ENCODE peak calls at places on chromosomes 7 and 10, in ten cellular contexts. A is MM.1S; Z is ascending aorta; X is progenitor cell of endocrine pancreas; B is testis; G is CD8-positive, alpha-beta T cell; U is fibroblast of pulmonary artery; N is GM12865; P is activated CD8-positive, alpha-beta T cell treated with anti-CD3 and anti-CD28 coated beads for 36 hours; O is fibroblast of mammary gland. C is an unnamed sample.

GRCh38 chr7:138316421-138317043 is 143.5 kb upstream of the TRIM24 start:
- DNase-seq in O (no peak), U (peak), Z (no peak), A (no peak), P (no peak), B (no peak), G (no peak), X (no peak), N (no peak), C (no peak)

GRCh38 chr7:23477962-23478866 is 7.9 kb upstream of the IGF2BP3 start:
- DNase-seq in G (no peak), X (no peak), Z (no peak), B (no peak), U (no peak), O (no peak), A (no peak), P (no peak), N (no peak), C (no peak)

GRCh38 chr7:37901236-37901827 is 15.3 kb downstream of the SFRP4 start:
- DNase-seq in P (no peak), B (no peak), U (peak), Z (no peak), G (no peak), A (peak), N (peak), O (peak), X (no peak), C (no peak)

GRCh38 chr7:140403878-140404564 is at the start of gene RAB19:
- DNase-seq in P (peak), B (no peak), N (peak), O (no peak), X (peak), G (peak), A (peak), Z (no peak), U (no peak), C (peak)

GRCh38 chr7:127751062-127751722 is 99.2 kb downstream of the SND1 start:
- DNase-seq in G (no peak), P (no peak), O (peak), B (no peak), N (no peak), Z (no peak), A (no peak), U (peak), X (no peak), C (no peak)

GRCh38 chr7:111374027-111374426 is 188.3 kb downstream of the IMMP2L start:
- DNase-seq in A (no peak), O (no peak), N (no peak), B (no peak), P (no peak), U (no peak), G (no peak), X (no peak), Z (no peak), C (no peak)

GRCh38 chr7:107890493-107890961 is 456 bp upstream of the DLD start:
- DNase-seq in U (no peak), B (no peak), X (no peak), N (no peak), O (no peak), Z (no peak), P (peak), G (no peak), A (peak), C (peak)

GRCh38 chr10:24622781-24623301 is 100.8 kb downstream of the ARHGAP21 start:
- DNase-seq in Z (no peak), N (no peak), G (peak), B (no peak), A (no peak), U (peak), P (peak), X (no peak), O (peak), C (no peak)

GRCh38 chr7:946256-946996 is 8.1 kb downstream of the ADAP1 start:
- DNase-seq in G (no peak), O (no peak), B (no peak), U (no peak), A (no peak), P (no peak), X (no peak), N (no peak), Z (peak), C (no peak)

GRCh38 chr10:116608683-116609594 is 11.8 kb upstream of the PNLIPRP2 start:
- DNase-seq in B (no peak), G (no peak), X (no peak), O (no peak), N (no peak), P (no peak), U (no peak), A (no peak), Z (no peak), C (no peak)

GRCh38 chr10:48551796-48552591 is 52.9 kb downstream of the ARHGAP22 start:
- DNase-seq in G (no peak), A (peak), Z (peak), B (peak), O (peak), X (no peak), P (peak), U (peak), N (peak), C (peak)

GRCh38 chr7:122136639-122137253 is 7.3 kb downstream of the AASS start:
- DNase-seq in X (no peak), N (no peak), P (no peak), A (no peak), G (no peak), B (no peak), Z (no peak), U (peak), O (peak), C (no peak)

GRCh38 chr7:8161398-8161828 is 100.6 kb downstream of the ICA1 start:
- DNase-seq in A (no peak), U (no peak), O (no peak), B (no peak), N (no peak), X (no peak), G (no peak), P (no peak), Z (no peak), C (no peak)

GRCh38 chr10:11437391-11438241 is 173.8 kb downstream of the USP6NL start:
- DNase-seq in P (no peak), O (no peak), B (no peak), U (no peak), A (no peak), X (no peak), N (no peak), Z (no peak), G (no peak), C (no peak)

GRCh38 chr7:105060394-105060793 is 46.4 kb downstream of the KMT2E start:
- DNase-seq in P (no peak), N (no peak), B (no peak), A (no peak), O (no peak), U (no peak), Z (no peak), X (no peak), G (no peak), C (no peak)

GRCh38 chr10:131166486-131166885 is 145.0 kb downstream of the TCERG1L start:
- DNase-seq in X (no peak), P (no peak), G (no peak), O (no peak), Z (peak), N (no peak), B (no peak), A (no peak), U (no peak), C (no peak)

GRCh38 chr7:120615703-120616102 is 242.2 kb downstream of the TSPAN12 start:
- DNase-seq in U (no peak), X (no peak), N (peak), P (no peak), Z (no peak), A (no peak), G (no peak), O (no peak), B (no peak), C (no peak)

GRCh38 chr7:27872281-27873005 is 132.5 kb downstream of the TAX1BP1 start:
- DNase-seq in U (no peak), P (no peak), Z (no peak), A (no peak), O (no peak), X (no peak), B (no peak), N (no peak), G (no peak), C (no peak)

GRCh38 chr7:78765985-78766729 is 687.3 kb downstream of the MAGI2 start:
- DNase-seq in P (no peak), X (no peak), N (no peak), A (no peak), B (no peak), G (no peak), U (no peak), Z (no peak), O (no peak), C (no peak)

GRCh38 chr10:89115876-89116627 is 91.1 kb downstream of the CH25H start:
- DNase-seq in A (no peak), O (peak), X (no peak), P (no peak), U (peak), N (no peak), Z (no peak), G (no peak), B (no peak), C (no peak)

GRCh38 chr7:127803626-127804025 is 151.6 kb downstream of the SND1 start:
- DNase-seq in U (peak), X (no peak), O (peak), A (no peak), Z (no peak), P (no peak), N (no peak), G (no peak), B (no peak), C (no peak)

GRCh38 chr7:46349490-46349889 is 428.4 kb upstream of the IGFBP3 start:
- DNase-seq in O (no peak), A (no peak), U (no peak), X (no peak), Z (no peak), B (no peak), N (no peak), P (no peak), G (no peak), C (no peak)

GRCh38 chr10:5502903-5503835 is 3.8 kb upstream of the CALML5 start:
- DNase-seq in U (no peak), X (no peak), Z (peak), G (no peak), A (no peak), B (no peak), N (no peak), P (no peak), O (no peak), C (no peak)

GRCh38 chr10:114876602-114877300 is 55.2 kb downstream of the FHIP2A start:
- DNase-seq in P (peak), O (peak), N (peak), B (peak), U (peak), G (no peak), X (peak), Z (peak), A (peak), C (peak)

GRCh38 chr7:15407910-15408309 is 153.9 kb downstream of the AGMO start:
- DNase-seq in G (no peak), Z (no peak), X (no peak), P (no peak), U (peak), O (no peak), B (no peak), N (no peak), A (no peak), C (no peak)

GRCh38 chr7:34327681-34328080 is 330.3 kb upstream of the NPSR1 start:
- DNase-seq in P (no peak), U (no peak), N (no peak), X (no peak), G (no peak), A (no peak), B (no peak), O (peak), Z (no peak), C (no peak)

GRCh38 chr10:24944512-24945255 is 7.7 kb downstream of the PRTFDC1 start:
- DNase-seq in P (no peak), U (peak), A (no peak), O (peak), X (no peak), G (no peak), Z (no peak), B (no peak), N (peak), C (no peak)

GRCh38 chr10:90413196-90413595 is 444.6 kb downstream of the HTR7 start:
- DNase-seq in Z (no peak), B (no peak), N (no peak), O (peak), X (no peak), P (no peak), U (peak), A (no peak), G (no peak), C (no peak)

GRCh38 chr7:17153571-17153970 is 144.9 kb upstream of the AHR start:
- DNase-seq in Z (no peak), O (peak), G (no peak), B (no peak), U (no peak), P (peak), A (no peak), X (no peak), N (no peak), C (no peak)

GRCh38 chr10:103806376-103807320 is 48.7 kb downstream of the SH3PXD2A start:
- DNase-seq in B (no peak), G (no peak), U (no peak), X (no peak), A (no peak), P (no peak), Z (no peak), O (no peak), N (no peak), C (no peak)

GRCh38 chr10:76080991-76081390 is 649.6 kb downstream of the LRMDA start:
- DNase-seq in P (no peak), N (no peak), B (no peak), O (peak), X (no peak), Z (no peak), U (peak), A (no peak), G (no peak), C (no peak)

GRCh38 chr7:112495820-112496462 is 15.2 kb downstream of the LSMEM1 start:
- DNase-seq in O (peak), X (no peak), U (peak), Z (peak), G (peak), P (peak), B (peak), N (peak), A (peak), C (no peak)

GRCh38 chr10:61606971-61607907 is 55.5 kb upstream of the CABCOCO1 start:
- DNase-seq in N (peak), P (no peak), X (no peak), O (peak), G (no peak), B (no peak), Z (no peak), A (no peak), U (no peak), C (no peak)
- TF ChIP-seq CTCF in N (peak), P (no peak), X (peak), O (peak), G (no peak), B (no peak), Z (peak), A (peak), U (peak), C (peak)

GRCh38 chr10:58963101-58963534 is 213.3 kb upstream of the PHYHIPL start:
- DNase-seq in N (peak), X (no peak), G (no peak), O (no peak), B (no peak), U (no peak), P (peak), A (no peak), Z (no peak), C (no peak)
- TF ChIP-seq CTCF in N (peak), X (peak), G (no peak), O (peak), B (peak), U (peak), P (no peak), A (peak), Z (no peak), C (no peak)

DNA sequence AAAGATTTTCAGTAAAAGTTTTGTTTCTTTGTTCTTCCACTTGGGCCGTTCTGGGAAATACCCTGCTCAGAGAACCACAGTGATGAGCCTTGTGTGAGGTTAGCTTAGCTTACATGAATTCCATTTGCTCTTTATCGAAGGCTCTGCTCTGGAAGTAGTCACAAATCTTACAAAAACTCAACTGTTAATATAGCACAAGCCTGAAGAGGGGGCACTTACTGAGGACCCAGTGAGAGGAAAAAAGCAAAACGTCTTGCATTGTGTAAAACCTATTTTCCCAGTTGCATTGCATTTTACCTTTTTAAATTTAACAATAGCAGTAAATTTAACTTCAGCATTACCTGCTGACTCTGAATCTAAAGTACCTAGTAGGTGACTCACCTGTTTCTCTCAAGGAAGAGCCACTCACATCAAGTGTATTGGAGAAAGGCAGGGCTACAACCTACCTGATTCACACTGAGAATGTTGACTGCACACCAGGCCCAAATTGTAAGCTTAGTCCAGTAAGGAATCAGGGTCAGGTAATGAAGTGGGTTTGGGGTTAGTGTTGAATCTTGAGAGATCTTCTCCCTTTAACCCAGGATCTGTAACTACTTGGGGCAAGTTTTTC is 42.3 kb downstream of the PPP1R17 start:
- DNase-seq in X (no peak), P (no peak), N (no peak), A (no peak), Z (no peak), U (no peak), G (no peak), B (no peak), O (no peak), C (no peak)
- TF ChIP-seq CTCF in X (no peak), P (no peak), N (no peak), A (peak), Z (no peak), U (no peak), G (no peak), B (no peak), O (peak), C (no peak)

DNA sequence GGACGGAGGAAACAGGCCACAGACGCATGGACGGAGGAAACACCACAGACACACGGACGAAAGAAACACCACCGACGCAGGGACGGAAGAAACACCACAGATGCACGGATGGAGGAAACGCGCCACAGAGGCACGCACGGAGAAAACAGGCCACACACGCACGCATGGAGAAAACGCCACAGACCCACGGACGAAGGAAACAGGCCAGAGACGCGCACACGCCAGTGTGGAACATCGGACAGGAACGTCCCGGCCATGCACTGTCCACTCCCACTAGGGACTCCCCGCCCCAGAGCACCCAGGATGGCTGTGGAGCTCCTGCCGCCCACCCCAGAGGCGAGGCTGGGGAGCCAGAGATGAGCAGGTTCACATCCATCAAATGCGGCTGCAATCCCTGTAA is 17.3 kb downstream of the DIP2C start:
- DNase-seq in O (no peak), B (no peak), G (no peak), Z (peak), X (peak), U (no peak), N (no peak), P (no peak), A (no peak), C (no peak)
- TF ChIP-seq CTCF in O (no peak), B (no peak), G (no peak), Z (no peak), X (no peak), U (no peak), N (no peak), P (no peak), A (no peak), C (no peak)

GRCh38 chr7:98229991-98230745 is 18.9 kb downstream of the BHLHA15 start:
- DNase-seq in B (no peak), P (no peak), A (no peak), G (no peak), O (no peak), U (no peak), N (no peak), Z (no peak), X (no peak), C (no peak)
- TF ChIP-seq CTCF in B (no peak), P (no peak), A (no peak), G (no peak), O (no peak), U (no peak), N (no peak), Z (no peak), X (no peak), C (no peak)

DNA sequence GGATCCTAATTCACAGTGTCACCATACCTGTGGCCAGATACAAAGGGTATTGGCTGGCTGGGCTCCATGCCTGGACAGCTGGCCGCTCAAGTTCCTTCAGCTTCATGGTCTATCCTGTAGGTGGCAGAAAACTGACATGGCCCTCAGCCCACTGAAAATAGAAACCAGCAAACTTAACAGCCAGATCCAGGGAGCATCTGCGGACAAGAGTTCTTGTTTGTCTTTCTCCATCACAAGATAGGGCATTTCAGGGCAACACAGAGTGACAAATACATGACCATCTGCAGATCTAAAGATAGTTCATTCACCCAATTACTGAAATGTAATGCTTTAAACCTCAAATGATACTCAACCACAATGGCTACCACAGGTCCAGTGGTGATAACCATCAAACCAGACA is 2.8 kb downstream of the SEC31B start:
- DNase-seq in G (no peak), U (no peak), O (no peak), P (no peak), A (peak), Z (no peak), B (no peak), N (no peak), X (no peak), C (no peak)
- TF ChIP-seq CTCF in G (no peak), U (peak), O (peak), P (no peak), A (peak), Z (no peak), B (no peak), N (no peak), X (peak), C (no peak)

GRCh38 chr7:151125835-151126481 is 39.7 kb downstream of the AGAP3 start:
- DNase-seq in P (no peak), Z (no peak), X (no peak), A (no peak), B (no peak), O (no peak), G (peak), N (no peak), U (no peak), C (no peak)

GRCh38 chr7:151124899-151125399 is 38.7 kb downstream of the AGAP3 start:
- DNase-seq in X (no peak), A (no peak), U (no peak), B (no peak), P (no peak), Z (no peak), N (no peak), G (peak), O (no peak), C (no peak)

GRCh38 chr7:151124205-151124880 is 38.1 kb downstream of the AGAP3 start:
- DNase-seq in X (no peak), B (no peak), N (no peak), A (no peak), U (no peak), P (no peak), G (peak), Z (no peak), O (no peak), C (no peak)

GRCh38 chr7:151126500-151127137 is 40.3 kb downstream of the AGAP3 start:
- DNase-seq in B (no peak), P (no peak), O (no peak), Z (no peak), A (no peak), G (peak), U (no peak), X (no peak), N (no peak), C (no peak)

DNA sequence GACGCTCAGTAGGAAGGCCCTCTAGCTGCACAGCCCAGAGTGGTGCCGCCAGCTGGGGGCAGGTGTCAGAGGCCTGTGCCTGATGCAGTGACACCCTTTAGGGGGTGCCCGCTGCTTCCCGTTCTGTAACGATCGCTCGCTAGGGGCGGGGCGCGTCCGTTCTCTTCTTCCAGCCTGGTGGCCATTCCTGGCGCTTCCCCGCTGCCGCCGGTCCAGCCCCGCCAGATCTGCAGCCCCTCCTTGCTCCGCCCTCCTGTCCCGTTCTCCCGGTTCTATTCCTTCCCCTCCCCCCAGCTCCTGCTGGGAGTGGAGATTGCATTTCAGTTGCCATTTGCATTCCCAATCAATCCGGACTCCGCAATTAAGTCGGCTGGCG is 39.2 kb downstream of the AGAP3 start:
- DNase-seq in N (no peak), U (no peak), P (no peak), A (no peak), Z (no peak), X (peak), G (peak), B (no peak), O (no peak), C (no peak)
- TF ChIP-seq CTCF in N (no peak), U (no peak), P (no peak), A (no peak), Z (no peak), X (peak), G (no peak), B (no peak), O (no peak), C (no peak)

GRCh38 chr10:113679463-113680171 is at the start of gene CASP7:
- DNase-seq in B (peak), G (peak), Z (peak), O (peak), X (peak), N (peak), A (peak), P (peak), U (peak), C (peak)
- TF ChIP-seq CTCF in B (no peak), G (no peak), Z (no peak), O (no peak), X (peak), N (peak), A (peak), P (no peak), U (no peak), C (peak)

GRCh38 chr7:42071372-42072261 is 165.4 kb downstream of the GLI3 start:
- DNase-seq in Z (no peak), X (no peak), O (peak), B (no peak), U (peak), P (no peak), A (no peak), N (no peak), G (no peak), C (no peak)
- TF ChIP-seq CTCF in Z (no peak), X (peak), O (peak), B (no peak), U (peak), P (no peak), A (no peak), N (no peak), G (no peak), C (no peak)